ENCODE peak calls at places on chromosomes 12 and 14, in seven cellular contexts. N is colonic mucosa, M is lung, C is tibial artery, F is cardiac muscle cell, P is keratinocyte, W is endodermal cell. O is an unnamed sample. For H3K4me1, the result is how much of the 10 kb centered on the place peaks cover.

GRCh38 chr14:51967521-51967920 is 21.8 kb upstream of the RTRAF start:
- DNase-seq in P (no peak), F (no peak), N (no peak), W (no peak), C (no peak), M (no peak), O (no peak)

GRCh38 chr12:13049816-13050215 is 5.6 kb downstream of the FAM234B start:
- DNase-seq in N (no peak), W (no peak), C (no peak), P (no peak), M (no peak), F (no peak), O (no peak)

GRCh38 chr14:100879782-100880181 is 23.7 kb downstream of the RTL1 start:
- DNase-seq in M (no peak), W (no peak), C (no peak), P (no peak), N (no peak), F (no peak), O (no peak)

GRCh38 chr12:2819810-2820209 is 7.3 kb downstream of the ITFG2 start:
- DNase-seq in W (no peak), C (no peak), F (no peak), P (no peak), N (no peak), M (no peak), O (no peak)

GRCh38 chr12:76255281-76255680 is 92.9 kb downstream of the BBS10 start:
- DNase-seq in F (no peak), M (no peak), W (no peak), P (no peak), C (no peak), N (no peak), O (no peak)

GRCh38 chr14:33930464-33930863 is 20.4 kb downstream of the EGLN3 start:
- DNase-seq in C (no peak), N (no peak), M (no peak), W (no peak), F (no peak), P (no peak), O (no peak)

GRCh38 chr12:12686925-12687324 is 9.1 kb downstream of the GPR19 start:
- DNase-seq in W (no peak), M (no peak), P (no peak), F (no peak), N (no peak), C (no peak), O (no peak)

GRCh38 chr12:110940296-110940695 is 19.9 kb upstream of the MYL2 start:
- DNase-seq in P (no peak), M (no peak), C (no peak), N (no peak), F (no peak), W (peak), O (no peak)

GRCh38 chr12:1848146-1848545 is 27.8 kb downstream of the LRTM2 start:
- DNase-seq in F (no peak), C (no peak), W (peak), N (no peak), M (no peak), P (no peak), O (no peak)

GRCh38 chr12:71440393-71441349 is 1.1 kb downstream of the LGR5 start:
- DNase-seq in C (no peak), F (peak), W (peak), P (no peak), M (no peak), N (peak), O (peak)

GRCh38 chr12:123046431-123046830 is 66.0 kb downstream of the ARL6IP4 start:
- DNase-seq in C (no peak), N (no peak), W (no peak), F (no peak), P (no peak), M (no peak), O (no peak)

GRCh38 chr14:59845245-59845644 is 25.3 kb downstream of the RTN1 start:
- DNase-seq in M (no peak), P (no peak), W (no peak), F (no peak), N (no peak), C (no peak), O (no peak)

GRCh38 chr12:124053855-124054254 is 80.8 kb downstream of the ZNF664 start:
- DNase-seq in F (peak), W (peak), C (no peak), P (no peak), N (no peak), M (peak), O (peak)

GRCh38 chr12:121806556-121807308 is 2.9 kb downstream of the SETD1B start:
- DNase-seq in N (no peak), W (peak), P (no peak), C (no peak), M (no peak), F (peak), O (peak)

GRCh38 chr14:53380041-53380440 is 226.9 kb upstream of the DDHD1 start:
- DNase-seq in F (no peak), P (no peak), C (no peak), N (no peak), W (no peak), M (no peak), O (no peak)

GRCh38 chr14:21023817-21024667 is 819 bp downstream of the NDRG2 start:
- DNase-seq in C (no peak), P (no peak), F (no peak), W (peak), N (peak), M (no peak), O (peak)

GRCh38 chr12:53098354-53098981 is 1.0 kb downstream of the IGFBP6 start:
- DNase-seq in M (no peak), C (peak), N (peak), P (no peak), W (peak), F (no peak), O (no peak)

GRCh38 chr14:79840068-79840467 is 371.2 kb downstream of the DIO2 start:
- DNase-seq in W (no peak), M (no peak), N (no peak), F (no peak), P (no peak), C (no peak), O (no peak)

GRCh38 chr14:104680056-104680805 is 9.2 kb upstream of the INF2 start:
- DNase-seq in P (no peak), W (peak), N (peak), M (no peak), F (no peak), C (peak), O (peak)

GRCh38 chr12:30021046-30021833 is 237.5 kb upstream of the TMTC1 start:
- DNase-seq in C (no peak), M (no peak), P (no peak), W (no peak), F (no peak), N (no peak), O (no peak)

GRCh38 chr12:93689076-93689834 is 12.1 kb downstream of the CRADD start:
- DNase-seq in P (no peak), M (no peak), W (no peak), C (no peak), F (no peak), N (peak), O (no peak)

GRCh38 chr12:103779410-103780092 is 61.5 kb downstream of the NT5DC3 start:
- DNase-seq in P (no peak), W (no peak), M (no peak), C (no peak), F (no peak), N (no peak), O (no peak)

GRCh38 chr14:99602054-99602787 is 1.8 kb downstream of the CCDC85C start:
- DNase-seq in M (peak), F (peak), N (peak), W (no peak), C (no peak), P (no peak), O (peak)

GRCh38 chr12:96720363-96720705 is 186.7 kb upstream of the NEDD1 start:
- DNase-seq in W (peak), P (no peak), N (no peak), F (no peak), M (no peak), C (no peak), O (no peak)

GRCh38 chr14:91613459-91614145 is 103.5 kb upstream of the PPP4R3A start:
- DNase-seq in C (no peak), F (no peak), N (no peak), M (no peak), W (no peak), P (no peak), O (no peak)

GRCh38 chr14:90545966-90546751 is 149.3 kb downstream of the CALM1 start:
- DNase-seq in C (peak), F (peak), P (no peak), M (no peak), N (no peak), W (no peak), O (peak)
- H3K27ac ChIP-seq in C (peak), F (peak), P (no peak), M (peak), N (no peak), W (peak), O (no peak)

DNA sequence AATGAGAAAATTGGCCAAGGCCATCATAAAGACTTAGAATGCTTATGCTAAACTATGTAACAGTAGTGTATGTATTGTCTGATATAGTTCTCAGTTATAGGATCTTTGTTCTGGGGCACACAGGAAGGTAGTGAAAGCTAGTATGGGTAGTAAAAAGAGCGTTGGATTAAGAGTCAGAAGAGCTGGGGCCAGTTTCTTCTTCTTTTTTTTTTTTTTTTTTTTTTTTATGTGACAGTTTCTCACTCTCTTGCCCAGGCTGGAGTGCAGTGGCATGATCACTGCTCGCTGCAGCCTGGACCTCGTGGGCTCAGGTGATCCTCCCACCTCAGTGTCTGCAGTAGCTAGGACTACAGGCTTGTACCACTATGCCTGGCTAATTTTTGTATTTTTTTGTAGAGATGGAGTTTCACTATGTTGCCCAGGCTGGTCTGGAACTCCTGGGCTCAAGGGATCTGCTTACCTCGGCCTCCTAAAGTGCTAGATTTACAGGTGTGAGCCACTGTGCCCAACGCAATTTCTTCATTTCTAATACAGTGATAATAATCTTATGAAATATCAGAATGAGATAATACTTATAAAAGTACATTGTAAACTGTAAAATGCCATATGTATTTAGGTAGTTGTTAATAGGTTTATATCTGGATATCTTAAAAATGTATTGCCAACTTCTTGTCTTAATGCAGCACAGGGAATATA is 7.4 kb downstream of the MDM2 start:
- DNase-seq in M (no peak), N (no peak), F (no peak), C (no peak), P (no peak), W (no peak), O (no peak)
- H3K4me1 ChIP-seq in M (under half), N (under half), F (under half), C (under half), P (under half), W (under half), O (under half)

GRCh38 chr12:25719505-25719904 is 166.4 kb upstream of the LMNTD1 start:
- DNase-seq in P (no peak), F (no peak), N (no peak), M (no peak), W (no peak), C (no peak), O (no peak)

GRCh38 chr12:25723921-25724491 is 170.9 kb upstream of the LMNTD1 start:
- DNase-seq in F (no peak), M (no peak), W (no peak), C (no peak), P (no peak), N (no peak), O (no peak)

GRCh38 chr12:25728196-25728595 is 175.1 kb upstream of the LMNTD1 start:
- DNase-seq in N (no peak), C (no peak), P (no peak), M (no peak), F (no peak), W (no peak), O (no peak)

GRCh38 chr12:25725874-25726273 is 172.8 kb upstream of the LMNTD1 start:
- DNase-seq in W (no peak), C (no peak), M (no peak), N (no peak), F (no peak), P (no peak), O (no peak)

GRCh38 chr12:25723286-25723685 is 170.2 kb upstream of the LMNTD1 start:
- DNase-seq in C (no peak), N (no peak), W (no peak), P (no peak), F (no peak), M (no peak), O (no peak)
- H3K27ac ChIP-seq in C (no peak), N (no peak), W (no peak), P (no peak), F (no peak), M (no peak), O (no peak)

GRCh38 chr14:22533057-22533704 is 55.8 kb downstream of the DAD1 start:
- DNase-seq in P (no peak), C (no peak), W (no peak), M (no peak), N (no peak), F (no peak), O (no peak)
- H3K4me1 ChIP-seq in P (under half), C (under half), W (under half), M (under half), N (under half), F (under half), O (under half)

DNA sequence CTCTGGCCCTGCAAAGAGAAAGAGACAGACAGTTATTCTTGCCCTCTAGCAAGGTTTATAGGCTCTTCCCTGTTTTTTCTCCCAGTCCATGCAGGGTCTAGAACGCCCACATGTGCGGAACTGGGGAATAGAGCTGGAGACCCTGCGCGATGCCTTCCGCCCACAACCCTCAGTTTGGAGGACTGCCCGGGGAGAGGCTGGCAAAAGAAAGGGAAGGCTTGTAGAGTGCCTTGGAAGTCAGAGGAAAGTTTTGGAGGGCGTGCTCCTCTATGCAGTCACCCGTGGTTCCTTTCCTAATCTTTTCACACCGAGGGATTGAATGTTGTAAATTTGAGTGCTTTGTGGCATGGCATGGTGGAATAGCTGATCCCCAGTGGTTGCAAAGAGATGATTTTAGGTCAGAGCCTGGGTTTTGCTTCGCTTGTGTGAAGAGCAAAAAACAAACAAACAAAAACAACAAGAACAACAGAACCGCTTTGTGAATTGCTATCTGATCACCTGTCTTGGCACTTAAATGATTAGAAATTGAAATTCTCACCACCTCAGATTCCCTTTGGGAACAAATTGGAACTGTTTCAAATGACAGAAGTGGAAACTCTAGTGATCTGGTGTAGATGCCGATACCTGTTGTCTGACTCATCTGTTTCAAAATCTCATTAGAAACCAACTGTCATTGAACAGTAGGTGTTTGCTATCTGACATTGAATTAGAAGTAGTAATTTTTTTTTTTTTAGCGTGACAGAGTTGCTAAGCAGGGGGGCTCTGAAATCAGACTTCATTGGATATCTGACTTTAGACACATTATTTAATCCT is 984 bp downstream of the GAS2L3 start:
- DNase-seq in M (no peak), W (peak), C (no peak), F (peak), N (peak), P (no peak), O (peak)
- H3K27ac ChIP-seq in M (no peak), W (no peak), C (peak), F (no peak), N (peak), P (peak), O (no peak)

GRCh38 chr14:54489318-54489683 is 521 bp upstream of the GMFB start:
- DNase-seq in F (no peak), P (no peak), W (no peak), N (no peak), C (no peak), M (no peak), O (no peak)
- H3K4me1 ChIP-seq in F (under half), P (under half), W (under half), N (under half), C (under half), M (under half), O (under half)

GRCh38 chr14:62691613-62692489 is 353.4 kb downstream of the KCNH5 start:
- DNase-seq in F (peak), M (peak), W (no peak), C (no peak), N (no peak), P (peak), O (peak)
- H3K27ac ChIP-seq in F (no peak), M (no peak), W (no peak), C (no peak), N (no peak), P (peak), O (peak)

GRCh38 chr12:131003036-131003435 is 49.3 kb downstream of the ADGRD1 start:
- DNase-seq in P (no peak), M (no peak), F (no peak), N (no peak), C (no peak), W (no peak), O (no peak)
- H3K4me1 ChIP-seq in P (under half), M (under half), F (under half), N (under half), C (under half), W (under half), O (under half)

O was measured in small intestine.